ENCODE peak calls at places on chromosomes 16 and 17, in five cellular contexts. R is cardiac muscle cell, G is HFF-Myc, W is GM23338, U is coronary artery. V is an unnamed sample.

GRCh38 chr17:34171245-34171818 is 83.8 kb upstream of the CCL2 start:
- DNase-seq in R (peak), U (no peak), W (peak), G (peak), V (no peak)

GRCh38 chr17:35907266-35907637 is 23.3 kb downstream of the RDM1 start:
- DNase-seq in W (no peak), R (no peak), G (no peak), U (no peak), V (no peak)

GRCh38 chr17:55451203-55451641 is 29.6 kb upstream of the MMD start:
- DNase-seq in W (no peak), U (no peak), R (peak), G (peak), V (no peak)

GRCh38 chr16:8571061-8571596 is 19.2 kb downstream of the TMEM114 start:
- DNase-seq in U (no peak), W (peak), R (peak), G (no peak), V (no peak)

GRCh38 chr17:27906623-27907022 is 13.5 kb upstream of the LYRM9 start:
- DNase-seq in U (no peak), G (no peak), R (no peak), W (no peak), V (no peak)

GRCh38 chr16:66133641-66134402 is 232.7 kb upstream of the CDH5 start:
- DNase-seq in U (no peak), R (peak), G (no peak), W (no peak), V (no peak)

GRCh38 chr17:29653995-29654714 is 31.4 kb upstream of the CORO6 start:
- DNase-seq in R (peak), G (no peak), U (no peak), W (no peak), V (no peak)

GRCh38 chr17:76546556-76547182 is 6.8 kb downstream of the PRCD start:
- DNase-seq in W (peak), G (no peak), U (no peak), R (peak), V (no peak)

GRCh38 chr16:53821487-53821886 is 117.5 kb downstream of the FTO start:
- DNase-seq in G (no peak), R (no peak), W (no peak), U (no peak), V (no peak)

DNA sequence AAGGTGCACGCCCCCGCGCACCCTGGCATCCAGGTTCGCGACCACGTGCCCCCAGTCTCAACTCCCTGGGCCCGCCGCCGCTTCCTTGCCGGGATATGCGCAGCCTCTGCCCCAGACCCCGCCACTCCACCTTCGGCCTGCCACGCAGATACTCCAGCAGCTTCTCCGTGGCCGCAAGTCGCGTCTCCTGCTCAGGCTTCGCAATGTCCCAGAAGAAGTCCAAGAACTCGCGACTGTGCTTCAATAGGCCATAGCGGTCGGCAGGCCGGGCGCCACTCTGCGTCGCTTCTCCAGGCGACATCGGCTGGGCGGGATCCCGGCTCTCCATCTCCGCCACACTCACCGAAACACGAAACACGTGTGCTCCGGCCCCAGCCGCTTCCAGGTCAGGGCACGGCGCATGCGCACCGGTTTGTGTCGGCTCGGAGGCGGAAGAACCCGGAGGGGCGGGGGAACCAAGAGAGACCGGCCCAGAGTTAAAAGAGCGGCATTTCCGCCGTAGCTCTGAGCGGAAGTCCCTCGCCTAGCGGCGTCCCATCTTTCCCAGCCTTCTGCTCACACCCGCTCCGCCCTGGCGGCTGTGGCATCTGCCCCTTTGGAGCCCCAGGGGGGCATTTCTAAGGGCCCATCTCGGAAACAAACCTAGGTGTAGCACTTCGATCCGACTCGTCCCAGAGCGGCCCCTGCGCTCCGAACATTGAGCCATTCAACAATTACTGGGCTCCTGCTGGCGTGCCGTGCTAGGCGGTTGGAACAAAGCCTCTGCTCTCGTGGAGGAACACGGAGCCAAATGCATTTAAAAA is at the start of gene MYBBP1A:
- DNase-seq in R (peak), G (peak), U (peak), W (peak), V (peak)
- TF ChIP-seq CTCF in R (peak), G (peak), U (no peak), W (no peak), V (peak)

GRCh38 chr17:56977673-56978395 is at the start of gene SCPEP1:
- DNase-seq in G (no peak), R (peak), W (peak), U (peak), V (peak)
- TF ChIP-seq CTCF in G (no peak), R (no peak), W (no peak), U (no peak), V (no peak)

GRCh38 chr17:41885733-41886132 is 20.5 kb upstream of the KLHL11 start:
- DNase-seq in U (no peak), W (peak), R (no peak), G (no peak), V (no peak)
- TF ChIP-seq CTCF in U (no peak), W (peak), R (peak), G (peak), V (peak)

GRCh38 chr16:17970816-17971291 is 365.7 kb downstream of the NPIPA8 start:
- DNase-seq in G (no peak), R (no peak), U (no peak), W (peak), V (no peak)
- TF ChIP-seq CTCF in G (no peak), R (no peak), U (no peak), W (peak), V (no peak)

GRCh38 chr17:82246040-82246364 is 17.2 kb downstream of the SLC16A3 start:
- DNase-seq in G (no peak), R (no peak), W (no peak), U (no peak), V (no peak)

GRCh38 chr17:82247856-82248671 is 19.2 kb downstream of the SLC16A3 start:
- DNase-seq in G (no peak), W (no peak), U (no peak), R (no peak), V (no peak)

GRCh38 chr17:82247175-82247823 is 18.5 kb downstream of the SLC16A3 start:
- DNase-seq in G (no peak), U (no peak), R (no peak), W (no peak), V (no peak)

GRCh38 chr17:82245144-82246039 is 16.6 kb downstream of the SLC16A3 start:
- DNase-seq in U (no peak), R (no peak), G (no peak), W (no peak), V (no peak)

DNA sequence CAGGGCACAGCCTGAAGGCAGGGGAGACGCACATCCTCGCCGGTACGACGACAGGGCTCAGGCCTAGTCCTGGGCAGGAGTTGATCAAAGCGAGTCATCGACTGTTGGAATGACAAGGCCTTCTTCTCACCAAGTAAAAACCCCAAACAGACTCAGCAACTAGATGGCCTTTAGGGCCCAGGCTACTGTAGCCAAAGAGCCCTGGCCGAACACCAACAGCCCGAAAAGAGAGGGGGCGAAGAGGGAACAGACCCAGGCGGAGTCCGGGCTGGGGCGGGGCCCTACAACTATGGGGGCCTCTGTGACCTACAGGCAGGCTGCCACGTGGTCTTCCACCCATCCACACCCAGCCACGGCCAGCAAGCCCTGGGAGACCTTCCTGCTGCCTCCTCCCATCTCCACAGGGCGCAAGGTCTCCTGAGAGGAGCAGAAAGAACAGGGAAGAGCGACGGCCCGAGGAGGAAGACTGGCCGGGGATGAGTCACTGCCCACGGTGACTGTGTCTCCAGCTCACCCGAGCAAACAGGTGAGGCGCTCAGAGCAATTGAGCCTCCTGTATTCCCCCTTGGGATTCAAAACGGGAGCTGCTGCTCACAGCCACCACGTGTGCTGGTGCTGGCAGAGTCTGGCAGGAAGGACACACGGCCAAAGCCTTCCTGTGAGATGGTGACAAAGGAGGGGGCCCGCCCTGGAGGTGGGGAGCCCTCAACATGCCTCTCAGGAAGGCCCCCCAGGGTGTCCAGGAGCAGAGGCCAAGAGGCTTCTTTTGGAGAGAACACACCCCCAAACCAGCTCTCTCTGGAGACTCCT is 17.7 kb downstream of the SLC16A3 start:
- DNase-seq in R (peak), G (no peak), U (peak), W (no peak), V (no peak)
- TF ChIP-seq CTCF in R (no peak), G (no peak), U (no peak), W (no peak), V (no peak)

GRCh38 chr17:38674013-38674748 is 576 bp downstream of the EPOP start:
- DNase-seq in W (peak), G (no peak), U (no peak), R (no peak), V (no peak)
- TF ChIP-seq CTCF in W (no peak), G (no peak), U (no peak), R (no peak), V (peak)

DNA sequence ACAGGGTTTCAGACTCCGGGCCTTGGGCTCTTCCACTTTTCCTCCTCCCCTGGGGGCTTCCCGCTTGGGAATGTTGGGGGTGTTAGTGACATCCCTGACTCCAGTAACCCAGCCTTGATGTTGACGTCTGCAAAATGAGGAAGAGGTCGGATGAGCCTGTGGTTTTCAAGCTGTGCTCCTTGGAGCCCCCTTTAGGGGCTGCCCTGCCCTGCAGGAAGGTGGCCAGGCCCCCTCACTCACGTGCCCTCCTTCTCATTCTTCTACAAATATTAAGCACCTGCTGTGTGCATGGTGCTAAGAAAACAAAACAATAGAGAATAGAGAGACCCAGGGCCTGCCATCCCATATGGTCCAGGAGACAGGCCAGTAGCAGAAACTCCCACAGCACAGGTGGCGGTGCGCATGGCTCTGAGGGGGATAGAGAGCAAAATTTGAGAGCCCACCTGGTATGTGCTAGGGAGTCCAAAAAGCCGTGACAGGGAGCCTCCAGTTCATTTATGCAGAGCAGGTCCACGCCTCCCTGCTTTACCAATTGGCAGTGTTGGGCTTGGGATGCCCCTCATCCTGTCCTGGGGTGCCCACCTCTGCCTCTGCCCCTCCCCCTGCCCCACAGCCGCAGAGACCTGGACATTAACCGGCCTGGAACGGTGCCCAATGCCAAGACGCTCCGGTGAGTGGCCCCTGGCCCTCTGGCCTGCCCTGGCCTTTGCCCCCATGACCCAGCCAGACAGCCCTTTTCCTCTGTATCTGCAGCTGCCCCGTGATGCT is 7.4 kb downstream of the NDRG4 start:
- DNase-seq in U (no peak), G (no peak), R (no peak), W (peak), V (peak)
- TF ChIP-seq CTCF in U (no peak), G (no peak), R (no peak), W (peak), V (no peak)

V was measured in osteocyte.